ENCODE peak calls at places on chromosomes 3 and 15, in six cellular contexts. I is left ventricle myocardium inferior, T is CD14-positive monocyte, V is ascending aorta, Q is progenitor cell of endocrine pancreas, F is epithelial cell of esophagus. E is an unnamed sample.

GRCh38 chr3:99176169-99176964 is 274.9 kb upstream of the DCBLD2 start:
- DNase-seq in Q (no peak), I (no peak), F (no peak), T (no peak), V (no peak), E (no peak)

GRCh38 chr3:115571413-115571812 is 51.9 kb upstream of the GAP43 start:
- DNase-seq in I (no peak), F (no peak), Q (no peak), V (no peak), T (no peak), E (no peak)

GRCh38 chr15:35410775-35411174 is 135.2 kb downstream of the DPH6 start:
- DNase-seq in Q (no peak), T (no peak), V (no peak), F (no peak), I (no peak), E (no peak)

GRCh38 chr15:92166751-92167412 is 226.8 kb upstream of the ST8SIA2 start:
- DNase-seq in I (peak; percentile 23), F (peak; percentile 21), T (no peak), V (no peak), Q (no peak), E (no peak)

GRCh38 chr3:157201648-157202278 is 41.8 kb upstream of the CCNL1 start:
- DNase-seq in Q (no peak), T (no peak), V (no peak), I (no peak), F (peak; percentile 57), E (no peak)

GRCh38 chr3:14550651-14551611 is 10.8 kb upstream of the GRIP2 start:
- DNase-seq in I (no peak), T (no peak), V (no peak), F (peak; percentile 60), Q (no peak), E (no peak)

GRCh38 chr3:122984007-122984406 is 43.6 kb downstream of the SEMA5B start:
- DNase-seq in I (no peak), V (no peak), F (no peak), T (no peak), Q (no peak), E (no peak)

GRCh38 chr3:112635674-112636073 is 5.3 kb downstream of the CCDC80 start:
- DNase-seq in F (peak; percentile 37), Q (no peak), I (no peak), V (no peak), T (no peak), E (no peak)

GRCh38 chr3:129549805-129550204 is 6.8 kb downstream of the H1-8 start:
- DNase-seq in T (no peak), V (no peak), F (no peak), I (no peak), Q (no peak), E (no peak)

GRCh38 chr15:81752149-81752942 is 293.5 kb downstream of the MEX3B start:
- DNase-seq in V (no peak), F (peak; percentile 76), Q (no peak), T (no peak), I (peak; percentile 59), E (peak; percentile 86)

GRCh38 chr15:78329625-78330024 is 10.5 kb upstream of the CRABP1 start:
- DNase-seq in F (no peak), V (no peak), T (no peak), I (no peak), Q (no peak), E (no peak)

GRCh38 chr3:188950832-188951489 is 220.8 kb upstream of the TPRG1 start:
- DNase-seq in I (peak; percentile 61), V (peak; percentile 82), T (peak; percentile 91), F (peak; percentile 94), Q (no peak), E (no peak)

GRCh38 chr3:150763841-150764483 is 993 bp upstream of the SIAH2 start:
- DNase-seq in T (peak; percentile 52), F (peak; percentile 54), Q (peak; percentile 29), V (no peak), I (peak; percentile 69), E (peak; percentile 68)

GRCh38 chr15:52217186-52217585 is 26.0 kb upstream of the GNB5 start:
- DNase-seq in T (no peak), V (no peak), Q (no peak), I (no peak), F (peak; percentile 52), E (peak; percentile 46)

GRCh38 chr15:93359037-93359779 is 270.2 kb upstream of the RGMA start:
- DNase-seq in I (no peak), V (no peak), F (no peak), T (no peak), Q (no peak), E (no peak)

GRCh38 chr15:40449275-40449674 is 8.5 kb downstream of the BAHD1 start:
- DNase-seq in V (no peak), F (no peak), Q (no peak), I (no peak), T (no peak), E (no peak)

GRCh38 chr15:31297880-31298456 is 28.7 kb upstream of the KLF13 start:
- DNase-seq in V (no peak), I (no peak), Q (no peak), F (no peak), T (no peak), E (no peak)

GRCh38 chr3:16174389-16174788 is at the start of gene GALNT15:
- DNase-seq in Q (no peak), F (peak; percentile 61), V (peak; percentile 66), T (no peak), I (peak; percentile 86), E (peak; percentile 38)

GRCh38 chr15:98983333-98983732 is 24.3 kb downstream of the PGPEP1L start:
- DNase-seq in T (no peak), I (no peak), F (peak; percentile 82), V (no peak), Q (no peak), E (no peak)

GRCh38 chr3:104785966-104786365 is 580.7 kb upstream of the ALCAM start:
- DNase-seq in I (no peak), F (peak; percentile 9), T (no peak), Q (no peak), V (no peak), E (no peak)

GRCh38 chr3:10421996-10422395 is 83.4 kb downstream of the ATP2B2 start:
- DNase-seq in T (no peak), V (no peak), I (no peak), F (no peak), Q (no peak), E (no peak)

GRCh38 chr3:10416730-10417300 is 88.6 kb downstream of the ATP2B2 start:
- DNase-seq in I (no peak), F (no peak), T (no peak), Q (no peak), V (no peak), E (peak; percentile 56)

GRCh38 chr3:10420745-10421475 is 84.5 kb downstream of the ATP2B2 start:
- DNase-seq in Q (no peak), F (no peak), I (no peak), T (no peak), V (no peak), E (no peak)

GRCh38 chr3:10419637-10420232 is 85.7 kb downstream of the ATP2B2 start:
- DNase-seq in T (no peak), V (no peak), I (no peak), Q (no peak), F (peak; percentile 71), E (no peak)

GRCh38 chr3:10417849-10418248 is 87.5 kb downstream of the ATP2B2 start:
- DNase-seq in V (no peak), F (peak; percentile 30), T (no peak), Q (no peak), I (no peak), E (no peak)
- TF ChIP-seq CTCF in V (no peak), F (peak; percentile 20), T (no peak), Q (no peak), I (peak; percentile 16), E (no peak)

GRCh38 chr3:127825764-127826163 is 3.4 kb upstream of the MGLL start:
- DNase-seq in T (no peak), I (no peak), V (no peak), Q (no peak), F (no peak), E (no peak)
- TF ChIP-seq CTCF in T (no peak), I (no peak), V (no peak), Q (no peak), F (peak; percentile 20), E (no peak)

DNA sequence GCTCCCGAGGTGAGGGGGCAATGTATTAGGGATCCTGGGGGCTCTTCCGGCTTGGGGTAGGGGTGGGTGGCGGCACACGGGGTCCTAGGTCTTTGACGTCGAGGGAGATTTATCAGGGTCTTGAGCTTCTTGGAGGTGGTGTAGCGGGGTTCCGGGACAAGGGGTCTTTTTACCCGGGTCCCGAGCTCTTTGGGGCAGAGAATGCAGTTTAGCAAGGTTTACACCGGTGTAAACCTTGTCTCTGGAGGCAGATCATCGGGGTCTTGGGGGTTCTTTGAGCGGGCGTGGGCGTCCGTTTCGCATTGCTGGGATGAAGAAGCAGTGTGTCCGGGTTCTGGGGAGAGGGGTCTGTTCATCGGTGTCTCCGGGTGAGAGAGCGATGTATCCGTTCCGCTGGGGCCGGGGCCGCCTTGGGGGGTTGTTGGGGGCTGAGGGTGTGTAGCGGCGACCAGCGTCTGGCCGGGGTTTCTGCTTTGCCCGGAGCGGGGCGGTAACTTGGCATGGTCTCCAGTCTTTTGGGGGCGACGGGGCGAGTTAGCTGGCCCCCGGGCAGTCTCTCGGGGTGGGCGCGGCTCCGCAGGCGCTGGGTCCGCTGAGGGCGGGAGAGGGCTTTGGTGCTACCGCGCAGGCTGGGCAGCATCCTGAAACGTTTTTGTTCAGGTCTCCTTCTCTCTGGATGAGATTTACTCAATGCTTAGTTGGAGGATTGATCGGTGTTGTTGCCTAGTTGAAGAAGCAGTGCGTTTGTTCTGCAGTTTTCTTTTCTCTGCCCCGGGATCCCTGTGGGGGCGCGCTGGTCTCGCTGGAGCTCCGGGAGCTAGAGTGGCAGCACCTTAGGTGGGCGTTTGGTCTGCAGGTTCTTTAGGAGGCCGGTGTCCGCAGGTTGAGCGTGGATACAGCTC is 792 bp downstream of the GLCE start:
- DNase-seq in T (no peak), V (no peak), Q (peak; percentile 37), I (peak; percentile 44), F (peak; percentile 32), E (peak; percentile 50)
- TF ChIP-seq CTCF in T (no peak), V (peak; percentile 24), Q (peak; percentile 41), I (peak; percentile 45), F (no peak), E (no peak)

GRCh38 chr15:57541805-57542504 is 49.7 kb upstream of the MYZAP start:
- DNase-seq in T (no peak), I (peak; percentile 61), Q (peak; percentile 47), F (peak; percentile 78), V (no peak), E (peak; percentile 88)

GRCh38 chr15:57545995-57546394 is 45.7 kb upstream of the MYZAP start:
- DNase-seq in I (no peak), T (no peak), V (no peak), F (no peak), Q (no peak), E (no peak)

GRCh38 chr15:57547243-57547755 is 44.4 kb upstream of the MYZAP start:
- DNase-seq in I (no peak), F (no peak), V (no peak), T (no peak), Q (no peak), E (no peak)

GRCh38 chr15:57542505-57542817 is 49.2 kb upstream of the MYZAP start:
- DNase-seq in I (no peak), F (peak; percentile 32), T (no peak), Q (no peak), V (no peak), E (no peak)

DNA sequence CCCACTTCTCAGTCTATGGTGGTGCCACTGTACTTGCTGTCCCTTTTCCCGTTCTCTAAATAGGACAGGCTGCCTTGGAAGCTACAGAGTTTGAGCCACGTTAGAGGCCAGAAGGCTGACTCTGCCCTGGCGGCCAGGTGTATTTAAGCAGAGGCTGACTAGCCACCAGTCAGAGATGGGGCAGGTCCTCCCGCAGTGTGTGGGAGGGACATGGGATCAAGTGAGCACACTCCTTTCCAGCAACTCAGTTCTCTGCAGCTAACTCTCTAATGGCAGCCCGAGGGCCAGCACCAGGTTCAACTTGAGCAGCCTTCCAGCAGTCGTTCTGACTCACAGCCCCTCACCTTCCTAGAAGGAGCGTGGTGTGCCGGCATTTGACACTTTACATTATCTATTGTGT is 46.9 kb upstream of the MYZAP start:
- DNase-seq in Q (no peak), F (no peak), I (no peak), V (no peak), T (no peak), E (no peak)
- TF ChIP-seq CTCF in Q (no peak), F (no peak), I (no peak), V (no peak), T (no peak), E (no peak)